ENCODE peak calls at places on chromosomes 16 and 17, in five cellular contexts. One of them, this sample, is unnamed.

GRCh38 chr16:71631776-71632175 is 5.8 kb downstream of the MARVELD3 start:
- DNase-seq in A673: no peak
- DNase-seq in CD8-positive, alpha-beta T cell: no peak
- DNase-seq in islet precursor cell: no peak
- DNase-seq in SW480: no peak
- DNase-seq in this sample: no peak

GRCh38 chr17:28416703-28417311 is 10.8 kb upstream of the SLC46A1 start:
- DNase-seq in SW480: peak
- DNase-seq in CD8-positive, alpha-beta T cell: peak
- DNase-seq in A673: peak
- DNase-seq in islet precursor cell: peak
- DNase-seq in this sample: peak

GRCh38 chr17:34308376-34308775 is 10.9 kb upstream of the CCL8 start:
- DNase-seq in SW480: no peak
- DNase-seq in CD8-positive, alpha-beta T cell: no peak
- DNase-seq in A673: no peak
- DNase-seq in islet precursor cell: no peak
- DNase-seq in this sample: peak

GRCh38 chr17:11318207-11318606 is 77.2 kb downstream of the SHISA6 start:
- DNase-seq in islet precursor cell: no peak
- DNase-seq in A673: no peak
- DNase-seq in CD8-positive, alpha-beta T cell: no peak
- DNase-seq in SW480: no peak
- DNase-seq in this sample: no peak

GRCh38 chr16:54070944-54071343 is 215.6 kb downstream of the IRX3 start:
- DNase-seq in SW480: no peak
- DNase-seq in islet precursor cell: no peak
- DNase-seq in CD8-positive, alpha-beta T cell: no peak
- DNase-seq in A673: no peak
- DNase-seq in this sample: no peak

GRCh38 chr17:61409301-61410099 is 9.9 kb downstream of the TBX2 start:
- DNase-seq in islet precursor cell: peak
- DNase-seq in A673: peak
- DNase-seq in SW480: peak
- DNase-seq in CD8-positive, alpha-beta T cell: no peak
- DNase-seq in this sample: peak

GRCh38 chr17:48551601-48552452 is 6.9 kb upstream of the HOXB2 start:
- DNase-seq in A673: no peak
- DNase-seq in CD8-positive, alpha-beta T cell: no peak
- DNase-seq in SW480: no peak
- DNase-seq in islet precursor cell: peak
- DNase-seq in this sample: no peak

GRCh38 chr16:10226672-10227306 is 44.6 kb upstream of the GRIN2A start:
- DNase-seq in CD8-positive, alpha-beta T cell: no peak
- DNase-seq in islet precursor cell: no peak
- DNase-seq in SW480: no peak
- DNase-seq in A673: no peak
- DNase-seq in this sample: no peak

GRCh38 chr16:24836836-24837235 is 8.9 kb upstream of the SLC5A11 start:
- DNase-seq in A673: no peak
- DNase-seq in SW480: no peak
- DNase-seq in islet precursor cell: no peak
- DNase-seq in CD8-positive, alpha-beta T cell: no peak
- DNase-seq in this sample: no peak

GRCh38 chr17:78124081-78124835 is 4.3 kb downstream of the TMC6 start:
- DNase-seq in A673: no peak
- DNase-seq in SW480: no peak
- DNase-seq in islet precursor cell: no peak
- DNase-seq in CD8-positive, alpha-beta T cell: no peak
- DNase-seq in this sample: peak

GRCh38 chr17:34146440-34147043 is 108.5 kb upstream of the CCL2 start:
- DNase-seq in CD8-positive, alpha-beta T cell: no peak
- DNase-seq in A673: peak
- DNase-seq in islet precursor cell: peak
- DNase-seq in SW480: peak
- DNase-seq in this sample: peak

GRCh38 chr17:74361613-74362391 is at the start of gene BTBD17:
- DNase-seq in A673: peak
- DNase-seq in CD8-positive, alpha-beta T cell: no peak
- DNase-seq in SW480: no peak
- DNase-seq in islet precursor cell: peak
- DNase-seq in this sample: peak

GRCh38 chr16:68445458-68445857 is 2.9 kb downstream of the SMPD3 start:
- DNase-seq in CD8-positive, alpha-beta T cell: no peak
- DNase-seq in islet precursor cell: peak
- DNase-seq in SW480: peak
- DNase-seq in A673: peak
- DNase-seq in this sample: peak

GRCh38 chr17:32504166-32504990 is 17.6 kb downstream of the CDK5R1 start:
- DNase-seq in CD8-positive, alpha-beta T cell: no peak
- DNase-seq in SW480: peak
- DNase-seq in islet precursor cell: no peak
- DNase-seq in A673: no peak
- DNase-seq in this sample: no peak

GRCh38 chr17:50111687-50112655 is 16.8 kb downstream of the PDK2 start:
- DNase-seq in A673: no peak
- DNase-seq in SW480: no peak
- DNase-seq in islet precursor cell: peak
- DNase-seq in CD8-positive, alpha-beta T cell: no peak
- DNase-seq in this sample: peak

GRCh38 chr16:66444049-66444481 is 17.0 kb downstream of the BEAN1 start:
- DNase-seq in A673: no peak
- DNase-seq in CD8-positive, alpha-beta T cell: no peak
- DNase-seq in islet precursor cell: peak
- DNase-seq in SW480: no peak
- DNase-seq in this sample: no peak

GRCh38 chr16:87002717-87003413 is 314.3 kb downstream of the C16orf95 start:
- DNase-seq in A673: no peak
- DNase-seq in CD8-positive, alpha-beta T cell: no peak
- DNase-seq in SW480: no peak
- DNase-seq in islet precursor cell: peak
- DNase-seq in this sample: no peak

GRCh38 chr17:82121246-82121645 is 23.2 kb upstream of the FASN start:
- DNase-seq in CD8-positive, alpha-beta T cell: no peak
- DNase-seq in A673: no peak
- DNase-seq in SW480: no peak
- DNase-seq in islet precursor cell: peak
- DNase-seq in this sample: no peak

GRCh38 chr17:28738680-28739384 is 5.0 kb upstream of the TRAF4 start:
- DNase-seq in SW480: no peak
- DNase-seq in A673: no peak
- DNase-seq in CD8-positive, alpha-beta T cell: no peak
- DNase-seq in islet precursor cell: peak
- DNase-seq in this sample: peak

This sample was measured in trophoblast cell.